ENCODE peak calls at places on chromosomes 13 and 19, in six cellular contexts. C is PC-3, J is lung, P is HAP-1, A is vagina, G is right lobe of liver. L is an unnamed sample. For H3K36me3, the result is how much of the 10 kb centered on the place peaks cover.

GRCh38 chr19:18053571-18054219 is 33.0 kb downstream of the IL12RB1 start:
- DNase-seq in C (peak), J (no peak), P (no peak), A (no peak), G (no peak), L (peak)

GRCh38 chr19:38399537-38399936 is 3.4 kb upstream of the FAM98C start:
- DNase-seq in C (no peak), J (no peak), P (no peak), A (no peak), G (no peak), L (no peak)

GRCh38 chr13:113742445-113743120 is 16.4 kb upstream of the TMEM255B start:
- DNase-seq in C (peak), J (no peak), P (no peak), A (no peak), G (peak), L (no peak)

GRCh38 chr13:49292742-49293498 is 45.2 kb downstream of the CDADC1 start:
- DNase-seq in C (no peak), J (peak), P (no peak), A (no peak), G (peak), L (peak)

GRCh38 chr13:66933994-66934393 is 296.1 kb downstream of the PCDH9 start:
- DNase-seq in C (peak), J (no peak), P (no peak), A (no peak), G (no peak), L (no peak)

GRCh38 chr13:31111136-31111535 is 50.6 kb downstream of the HSPH1 start:
- DNase-seq in C (no peak), J (no peak), P (no peak), A (no peak), G (no peak), L (no peak)

GRCh38 chr13:21661097-21661496 is 9.8 kb upstream of the FGF9 start:
- DNase-seq in C (no peak), J (no peak), P (no peak), A (no peak), G (no peak), L (no peak)

GRCh38 chr19:51440846-51441409 is 17.3 kb downstream of the SIGLEC8 start:
- DNase-seq in C (peak), J (no peak), P (no peak), A (no peak), G (no peak), L (peak)

GRCh38 chr19:58561373-58562125 is 3.1 kb upstream of the UBE2M start:
- DNase-seq in C (no peak), J (no peak), P (no peak), A (no peak), G (no peak), L (no peak)

GRCh38 chr19:3698386-3698950 is 1.8 kb downstream of the PIP5K1C start:
- DNase-seq in C (no peak), J (no peak), P (no peak), A (no peak), G (no peak), L (no peak)

GRCh38 chr13:113429608-113429985 is 23.7 kb downstream of the ADPRHL1 start:
- DNase-seq in C (no peak), J (no peak), P (no peak), A (no peak), G (no peak), L (no peak)

GRCh38 chr13:27928805-27929753 is 9.3 kb downstream of the PDX1 start:
- DNase-seq in C (no peak), J (no peak), P (no peak), A (no peak), G (no peak), L (no peak)

GRCh38 chr13:112132619-112133018 is 65.7 kb downstream of the SOX1 start:
- DNase-seq in C (no peak), J (no peak), P (no peak), A (no peak), G (no peak), L (no peak)

GRCh38 chr19:8655340-8655709 is 24.9 kb downstream of the NFILZ start:
- DNase-seq in C (no peak), J (no peak), P (no peak), A (no peak), G (no peak), L (no peak)

GRCh38 chr19:4742717-4743646 is 19.3 kb upstream of the DPP9 start:
- DNase-seq in C (no peak), J (no peak), P (no peak), A (no peak), G (no peak), L (no peak)

GRCh38 chr13:44108345-44108858 is 228.7 kb downstream of the LACC1 start:
- DNase-seq in C (peak), J (no peak), P (no peak), A (no peak), G (peak), L (no peak)

GRCh38 chr19:4376991-4377781 is 23.2 kb downstream of the SH3GL1 start:
- DNase-seq in C (peak), J (no peak), P (no peak), A (no peak), G (no peak), L (no peak)

GRCh38 chr13:35690546-35690945 is 214.1 kb upstream of the MAB21L1 start:
- DNase-seq in C (no peak), J (no peak), P (no peak), A (no peak), G (no peak), L (peak)

GRCh38 chr13:20803180-20803965 is 29.6 kb upstream of the EEF1AKMT1 start:
- DNase-seq in C (peak), J (no peak), P (no peak), A (no peak), G (no peak), L (no peak)

GRCh38 chr13:58300974-58301681 is 669.6 kb downstream of the PCDH17 start:
- DNase-seq in C (no peak), J (no peak), P (no peak), A (no peak), G (no peak), L (no peak)

GRCh38 chr19:3276341-3276799 is 51.9 kb downstream of the CELF5 start:
- DNase-seq in C (peak), J (peak), P (no peak), A (no peak), G (no peak), L (no peak)

GRCh38 chr19:16042533-16043085 is 33.7 kb upstream of the TPM4 start:
- DNase-seq in C (peak), J (no peak), P (no peak), A (no peak), G (no peak), L (no peak)

GRCh38 chr13:92547256-92547655 is 679.4 kb upstream of the GPC6 start:
- DNase-seq in C (peak), J (no peak), P (no peak), A (no peak), G (no peak), L (no peak)

GRCh38 chr19:31214086-31214485 is 135.2 kb downstream of the TSHZ3 start:
- DNase-seq in C (peak), J (peak), P (no peak), A (no peak), G (no peak), L (no peak)

GRCh38 chr19:54606891-54607781 is 13.7 kb downstream of the LILRA1 start:
- DNase-seq in C (no peak), J (no peak), P (no peak), A (no peak), G (no peak), L (no peak)

GRCh38 chr13:100108913-100109507 is 20.1 kb downstream of the PCCA start:
- DNase-seq in C (no peak), J (no peak), P (no peak), A (no peak), G (no peak), L (peak)

GRCh38 chr13:112903606-112904195 is 65.3 kb upstream of the MCF2L start:
- DNase-seq in C (no peak), J (no peak), P (no peak), A (no peak), G (peak), L (no peak)

GRCh38 chr13:111531505-111531904 is 211.1 kb downstream of the TEX29 start:
- DNase-seq in C (peak), J (no peak), P (peak), A (no peak), G (no peak), L (peak)

GRCh38 chr19:50325310-50326100 is 3.7 kb downstream of the KCNC3 start:
- DNase-seq in C (peak), J (peak), P (peak), A (no peak), G (peak), L (peak)

GRCh38 chr19:50327013-50327412 is 2.2 kb downstream of the KCNC3 start:
- DNase-seq in C (no peak), J (no peak), P (no peak), A (no peak), G (peak), L (no peak)

GRCh38 chr19:50327461-50328256 is 1.5 kb downstream of the KCNC3 start:
- DNase-seq in C (no peak), J (no peak), P (no peak), A (no peak), G (peak), L (no peak)

GRCh38 chr19:50324331-50324730 is 4.8 kb downstream of the KCNC3 start:
- DNase-seq in C (no peak), J (no peak), P (no peak), A (no peak), G (no peak), L (no peak)

GRCh38 chr19:50326101-50326664 is 3.0 kb downstream of the KCNC3 start:
- DNase-seq in C (no peak), J (no peak), P (no peak), A (no peak), G (peak), L (no peak)
- H3K4me3 ChIP-seq in C (no peak), J (no peak), P (no peak), A (no peak), G (no peak), L (peak)

DNA sequence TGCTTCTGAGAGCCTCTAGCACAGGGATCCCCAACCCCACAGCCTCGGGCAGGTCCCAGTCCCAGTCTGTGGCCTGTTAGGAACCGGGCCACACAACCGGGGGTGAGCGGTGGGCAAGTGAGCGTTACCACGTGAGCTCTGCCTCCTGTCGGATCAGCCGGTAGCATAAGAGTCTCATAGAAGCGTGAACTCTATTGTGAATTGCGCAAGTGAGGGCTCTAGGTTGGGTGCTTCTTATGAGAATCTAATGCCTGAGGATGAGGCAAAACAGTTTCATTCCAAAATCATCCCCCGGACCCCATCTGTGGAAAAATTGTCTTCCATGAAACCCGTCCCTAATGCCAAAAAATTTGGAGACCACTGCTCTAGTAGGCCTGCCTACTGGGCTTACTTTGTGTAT is 87.0 kb upstream of the UBL3 start:
- DNase-seq in C (no peak), J (no peak), P (no peak), A (no peak), G (no peak), L (no peak)
- H3K36me3 ChIP-seq in C (under half), J (under half), P (under half), A (under half), G (under half), L (under half)

GRCh38 chr13:109868583-109869311 is 82.4 kb upstream of the IRS2 start:
- DNase-seq in C (peak), J (no peak), P (no peak), A (no peak), G (no peak), L (no peak)
- H3K4me3 ChIP-seq in C (no peak), J (no peak), P (no peak), A (no peak), G (no peak), L (no peak)

DNA sequence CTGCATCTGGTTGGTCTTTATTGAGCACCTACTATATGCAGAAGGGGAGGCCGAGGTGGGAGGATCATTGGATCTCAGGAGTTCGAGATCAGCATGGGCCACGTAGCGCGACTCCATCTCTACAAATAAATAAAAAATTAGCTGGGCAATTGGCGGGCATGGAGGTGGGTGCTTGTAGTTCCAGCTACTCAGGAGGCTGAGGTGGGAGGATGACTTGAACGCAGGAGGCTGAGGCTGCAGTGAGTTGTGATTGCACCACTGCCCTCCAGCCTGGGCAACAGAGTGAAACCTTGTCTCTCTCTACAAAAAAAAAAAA is 3.8 kb downstream of the CFD start:
- DNase-seq in C (no peak), J (no peak), P (no peak), A (no peak), G (no peak), L (no peak)
- H3K36me3 ChIP-seq in C (under half), J (under half), P (under half), A (under half), G (under half), L (under half)